ENCODE peak calls at places on chromosomes 12 and 14, in six cellular contexts. U, M, N, I, L and G are unnamed samples. For H3K4me1, the result is how much of the 10 kb centered on the place peaks cover.

GRCh38 chr12:103524238-103524875 is 28.6 kb upstream of the C12orf42 start:
- DNase-seq in U (no peak), M (no peak), N (no peak), I (no peak), L (no peak), G (no peak)

GRCh38 chr12:55979069-55979468 is 5.2 kb downstream of the RAB5B start:
- DNase-seq in U (no peak), M (no peak), N (no peak), I (no peak), L (no peak), G (no peak)

GRCh38 chr12:69903548-69903947 is 78.5 kb downstream of the MYRFL start:
- DNase-seq in U (no peak), M (no peak), N (no peak), I (no peak), L (no peak), G (no peak)

GRCh38 chr12:123131291-123131831 is 19.5 kb downstream of the PITPNM2 start:
- DNase-seq in U (no peak), M (no peak), N (no peak), I (no peak), L (no peak), G (no peak)

GRCh38 chr14:30295980-30296379 is 263.0 kb upstream of the G2E3 start:
- DNase-seq in U (no peak), M (no peak), N (no peak), I (no peak), L (peak), G (no peak)

GRCh38 chr14:91250912-91251311 is 6.4 kb upstream of the GPR68 start:
- DNase-seq in U (no peak), M (no peak), N (no peak), I (no peak), L (peak), G (no peak)

GRCh38 chr12:53502983-53503728 is 2.1 kb downstream of the TARBP2 start:
- DNase-seq in U (no peak), M (peak), N (no peak), I (no peak), L (no peak), G (no peak)

GRCh38 chr12:46260153-46260912 is 8.5 kb downstream of the SLC38A1 start:
- DNase-seq in U (peak), M (no peak), N (peak), I (no peak), L (no peak), G (peak)

GRCh38 chr12:52262286-52262685 is 12.2 kb upstream of the KRT86 start:
- DNase-seq in U (no peak), M (peak), N (no peak), I (peak), L (no peak), G (no peak)

GRCh38 chr14:104245075-104245474 is 106.7 kb downstream of the KIF26A start:
- DNase-seq in U (no peak), M (no peak), N (no peak), I (peak), L (no peak), G (no peak)

GRCh38 chr12:106415134-106415533 is 57.6 kb downstream of the POLR3B start:
- DNase-seq in U (peak), M (no peak), N (no peak), I (no peak), L (no peak), G (no peak)

GRCh38 chr14:82113710-82114109 is 580.1 kb upstream of the SEL1L start:
- DNase-seq in U (no peak), M (no peak), N (no peak), I (no peak), L (no peak), G (no peak)

GRCh38 chr12:242496-242895 is 20.1 kb downstream of the SLC6A13 start:
- DNase-seq in U (no peak), M (no peak), N (no peak), I (no peak), L (no peak), G (no peak)

GRCh38 chr12:102957339-102958050 is at the start of gene ASCL1:
- DNase-seq in U (peak), M (peak), N (peak), I (no peak), L (no peak), G (no peak)

GRCh38 chr12:74538491-74539258 is 1.0 kb downstream of the ATXN7L3B start:
- DNase-seq in U (no peak), M (no peak), N (peak), I (no peak), L (no peak), G (peak)

GRCh38 chr12:27528788-27529187 is 4.8 kb downstream of the PPFIBP1 start:
- DNase-seq in U (no peak), M (no peak), N (no peak), I (no peak), L (no peak), G (no peak)

GRCh38 chr14:90733139-90733808 is 83.0 kb downstream of the TTC7B start:
- DNase-seq in U (no peak), M (no peak), N (no peak), I (no peak), L (no peak), G (no peak)

GRCh38 chr14:94936901-94937321 is 167.0 kb upstream of the GSC start:
- DNase-seq in U (no peak), M (peak), N (peak), I (no peak), L (no peak), G (no peak)

GRCh38 chr14:31203414-31203742 is 4.2 kb downstream of the HECTD1 start:
- DNase-seq in U (no peak), M (no peak), N (no peak), I (no peak), L (no peak), G (no peak)

GRCh38 chr12:116547955-116548471 is 11.2 kb upstream of the MAP1LC3B2 start:
- DNase-seq in U (peak), M (no peak), N (no peak), I (no peak), L (no peak), G (no peak)

GRCh38 chr14:99064262-99064954 is 207.6 kb downstream of the BCL11B start:
- DNase-seq in U (no peak), M (no peak), N (peak), I (no peak), L (no peak), G (no peak)

GRCh38 chr12:116954700-116955381 is 44.1 kb downstream of the FBXW8 start:
- DNase-seq in U (no peak), M (no peak), N (no peak), I (no peak), L (peak), G (no peak)

GRCh38 chr12:99135376-99135775 is 490.3 kb downstream of the APAF1 start:
- DNase-seq in U (no peak), M (no peak), N (no peak), I (no peak), L (no peak), G (no peak)

GRCh38 chr12:79121486-79121885 is 256.9 kb downstream of the SYT1 start:
- DNase-seq in U (no peak), M (no peak), N (peak), I (no peak), L (no peak), G (peak)

GRCh38 chr12:121334513-121335343 is 17.5 kb downstream of the ANAPC5 start:
- DNase-seq in U (peak), M (no peak), N (peak), I (no peak), L (no peak), G (no peak)

GRCh38 chr14:88599761-88600439 is 37.1 kb downstream of the ZC3H14 start:
- DNase-seq in U (no peak), M (no peak), N (no peak), I (no peak), L (no peak), G (no peak)

GRCh38 chr14:85532981-85533820 is 3.3 kb downstream of the FLRT2 start:
- DNase-seq in U (peak), M (peak), N (peak), I (peak), L (peak), G (no peak)

GRCh38 chr12:27931390-27931789 is 41.1 kb downstream of the PTHLH start:
- DNase-seq in U (no peak), M (no peak), N (no peak), I (no peak), L (no peak), G (no peak)

GRCh38 chr12:14442221-14442881 is 76.9 kb downstream of the ATF7IP start:
- DNase-seq in U (no peak), M (no peak), N (no peak), I (no peak), L (no peak), G (no peak)

GRCh38 chr12:54417712-54418440 is 1.2 kb downstream of the ITGA5 start:
- DNase-seq in U (no peak), M (no peak), N (no peak), I (no peak), L (no peak), G (no peak)

GRCh38 chr14:72613196-72613974 is 280.5 kb downstream of the DPF3 start:
- DNase-seq in U (no peak), M (peak), N (peak), I (no peak), L (no peak), G (no peak)

GRCh38 chr14:49770212-49770817 is 2.4 kb downstream of the KLHDC2 start:
- DNase-seq in U (peak), M (no peak), N (peak), I (no peak), L (no peak), G (peak)

GRCh38 chr12:120825337-120825736 is 78.8 kb downstream of the SPPL3 start:
- DNase-seq in U (no peak), M (no peak), N (no peak), I (no peak), L (no peak), G (no peak)

GRCh38 chr12:59452259-59452658 is 143.6 kb upstream of the SLC16A7 start:
- DNase-seq in U (peak), M (no peak), N (no peak), I (no peak), L (no peak), G (no peak)

GRCh38 chr12:128381537-128381936 is 114.6 kb downstream of the TMEM132C start:
- DNase-seq in U (no peak), M (no peak), N (no peak), I (no peak), L (no peak), G (no peak)

GRCh38 chr12:570949-571794 is 92.1 kb downstream of the NINJ2 start:
- DNase-seq in U (peak), M (peak), N (peak), I (peak), L (peak), G (peak)

GRCh38 chr14:58631720-58632119 is 6.0 kb upstream of the DACT1 start:
- DNase-seq in U (no peak), M (no peak), N (no peak), I (no peak), L (no peak), G (no peak)

GRCh38 chr14:81331229-81332026 is 68.7 kb downstream of the STON2 start:
- DNase-seq in U (no peak), M (no peak), N (no peak), I (no peak), L (no peak), G (no peak)

GRCh38 chr14:79186523-79186922 is 1016.4 kb downstream of the NRXN3 start:
- DNase-seq in U (peak), M (no peak), N (no peak), I (no peak), L (no peak), G (no peak)

DNA sequence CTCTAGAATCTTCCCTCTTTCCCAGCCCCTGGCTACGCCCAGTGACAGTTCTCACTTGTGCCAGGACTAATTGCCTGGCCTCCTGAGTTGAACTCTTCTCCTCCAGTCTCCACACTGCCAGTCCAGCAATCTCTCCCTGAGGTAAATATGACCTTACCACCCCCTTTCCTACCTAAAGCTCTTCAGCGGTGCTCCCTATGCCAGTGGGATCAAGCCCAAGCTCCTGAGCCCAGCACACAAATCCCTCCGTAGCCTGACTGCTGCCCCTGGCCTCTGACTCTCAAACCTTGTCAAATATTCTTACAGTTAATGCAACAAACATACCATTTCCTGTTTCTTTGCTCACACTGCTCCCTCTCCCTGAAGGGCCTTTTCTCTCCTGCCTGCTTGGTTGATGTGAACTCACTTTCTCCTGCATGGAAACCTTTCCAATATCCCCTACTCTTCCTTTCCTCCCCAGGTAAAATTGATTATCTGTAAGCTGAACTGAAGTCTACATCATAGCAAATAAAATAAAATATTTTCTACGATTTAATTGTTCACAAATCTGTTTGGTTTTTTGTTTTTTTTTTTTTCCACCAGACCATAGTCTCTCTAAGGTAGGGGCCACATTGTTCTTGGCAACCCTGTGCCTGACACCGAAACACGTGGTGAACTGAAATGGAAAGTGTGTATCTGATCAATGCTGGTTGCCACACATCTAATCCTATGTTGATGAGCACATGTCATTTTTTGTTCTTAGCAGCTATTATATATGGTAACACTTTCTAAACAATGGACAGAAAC is 147.5 kb downstream of the SLC38A6 start:
- DNase-seq in U (peak), M (no peak), N (no peak), I (no peak), L (no peak), G (no peak)
- H3K4me1 ChIP-seq in U (under half), M (under half), N (under half), I (under half), L (under half), G (under half)

GRCh38 chr14:51870620-51871019 is 10.2 kb downstream of the GNG2 start:
- DNase-seq in U (no peak), M (no peak), N (no peak), I (no peak), L (no peak), G (no peak)
- H3K4me1 ChIP-seq in U (under half), M (under half), N (under half), I (under half), L (under half), G (under half)

DNA sequence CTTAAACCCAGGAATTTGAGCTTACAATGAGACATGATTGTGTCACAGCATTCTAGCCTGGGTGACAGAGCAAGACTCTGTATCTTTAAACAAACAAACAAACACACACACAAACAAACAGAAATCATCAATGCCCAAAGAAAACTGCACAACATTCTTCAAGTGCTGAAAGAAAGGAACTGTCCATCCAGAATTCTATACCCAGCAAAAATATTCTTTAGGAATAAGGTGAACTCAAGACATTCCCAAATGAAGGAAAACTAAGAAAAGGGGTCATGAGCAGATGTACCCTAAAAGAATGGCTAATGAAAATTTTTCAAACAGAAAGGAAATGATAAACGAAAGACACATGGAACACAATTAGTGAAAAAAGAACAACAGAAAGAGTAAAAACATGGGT is 22.3 kb upstream of the RNF212B start:
- DNase-seq in U (no peak), M (no peak), N (no peak), I (no peak), L (no peak), G (no peak)
- H3K4me1 ChIP-seq in U (under half), M (under half), N (under half), I (under half), L (under half), G (under half)

DNA sequence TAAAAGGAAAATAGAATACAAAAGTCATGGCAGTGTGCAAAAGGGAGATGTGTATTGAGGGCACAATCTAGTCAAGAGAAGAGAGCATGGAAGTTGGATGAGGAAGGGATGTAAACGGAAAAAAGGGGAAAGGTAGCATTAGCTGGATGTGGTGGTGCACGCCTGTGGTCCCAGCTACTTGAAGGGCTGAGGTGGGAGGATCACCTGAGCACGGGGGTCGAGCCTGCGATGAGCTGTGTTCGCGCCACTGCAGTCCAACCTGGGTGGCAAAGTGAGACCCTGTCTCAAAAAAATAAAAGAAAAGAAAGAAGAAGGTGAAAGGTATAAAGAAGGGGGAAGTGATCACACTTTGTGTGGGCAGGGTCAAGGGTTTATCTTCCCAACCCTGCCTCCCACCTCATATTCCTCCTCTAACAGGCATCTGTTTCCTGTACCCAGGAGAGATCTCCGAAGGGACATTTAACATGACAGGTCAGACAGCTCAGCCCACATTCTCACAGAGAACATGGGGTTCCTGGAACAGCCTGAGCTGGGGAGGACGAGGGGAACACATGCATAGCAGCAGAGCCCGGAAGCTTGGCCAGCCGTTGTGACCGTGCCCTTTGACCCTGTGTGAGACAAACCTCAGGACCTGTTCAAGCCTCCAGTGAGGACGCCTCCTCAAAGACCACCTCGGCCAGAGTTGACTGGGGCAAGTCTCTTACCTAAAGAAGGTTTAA is 8.9 kb downstream of the RNASE11 start:
- DNase-seq in U (no peak), M (no peak), N (no peak), I (no peak), L (no peak), G (no peak)
- H3K4me1 ChIP-seq in U (under half), M (under half), N (under half), I (under half), L (under half), G (under half)

GRCh38 chr14:101459392-101459900 is 101.8 kb upstream of the DIO3 start:
- DNase-seq in U (no peak), M (no peak), N (no peak), I (no peak), L (no peak), G (no peak)
- H3K4me1 ChIP-seq in U (under half), M (under half), N (under half), I (under half), L (under half), G (under half)

DNA sequence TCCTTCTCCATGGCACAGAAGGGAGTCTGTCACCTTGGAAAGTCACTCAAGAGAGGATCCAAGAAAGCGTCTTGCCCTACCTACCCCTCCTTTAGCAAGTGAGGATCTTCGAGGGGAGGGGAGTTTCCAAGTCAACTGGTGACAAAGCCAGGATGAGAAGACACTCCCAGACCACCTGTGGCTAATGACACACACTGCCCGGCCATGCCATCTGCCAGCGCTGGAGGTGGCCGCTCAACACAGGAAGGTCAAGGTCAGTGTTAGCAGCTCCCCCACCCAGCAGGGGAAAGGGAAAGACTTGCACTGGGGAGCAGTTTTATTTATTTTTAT is 41.3 kb downstream of the ELK3 start:
- DNase-seq in U (no peak), M (no peak), N (no peak), I (peak), L (no peak), G (no peak)
- H3K4me1 ChIP-seq in U (under half), M (under half), N (under half), I (under half), L (half or more), G (under half)

GRCh38 chr12:11685261-11685660 is 35.8 kb downstream of the ETV6 start:
- DNase-seq in U (no peak), M (no peak), N (no peak), I (no peak), L (no peak), G (no peak)

GRCh38 chr12:11686135-11686534 is 36.7 kb downstream of the ETV6 start:
- DNase-seq in U (no peak), M (no peak), N (no peak), I (no peak), L (no peak), G (no peak)

GRCh38 chr12:11684393-11684792 is 34.9 kb downstream of the ETV6 start:
- DNase-seq in U (peak), M (no peak), N (no peak), I (no peak), L (no peak), G (no peak)

GRCh38 chr12:11684811-11685210 is 35.3 kb downstream of the ETV6 start:
- DNase-seq in U (no peak), M (no peak), N (no peak), I (no peak), L (no peak), G (no peak)

DNA sequence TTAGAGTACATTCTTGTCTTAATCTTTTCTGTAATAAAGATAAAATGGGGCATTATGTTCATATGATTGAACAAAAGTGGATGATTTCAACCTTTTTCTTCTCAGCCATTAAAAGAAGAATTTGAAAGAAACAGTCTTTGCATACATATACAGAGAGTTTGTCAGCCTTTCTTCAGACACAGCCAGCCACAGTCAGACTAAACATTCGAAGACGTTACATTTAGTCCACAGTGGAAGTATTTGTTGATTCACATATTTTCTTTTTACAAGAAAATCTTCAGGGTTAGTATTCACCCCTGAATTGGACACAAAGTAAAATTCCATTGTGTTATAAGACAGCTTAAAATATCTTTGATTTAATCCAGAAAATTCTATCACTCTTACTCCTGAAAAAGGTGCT is 36.2 kb downstream of the ETV6 start:
- DNase-seq in U (peak), M (no peak), N (no peak), I (no peak), L (no peak), G (no peak)
- H3K4me1 ChIP-seq in U (under half), M (under half), N (under half), I (under half), L (half or more), G (under half)